ENCODE peak calls at places on chromosomes 4 and X, in six cellular contexts. O is neural progenitor cell, C is posterior vena cava, X is omental fat pad, N is gastrocnemius medialis, R is SW 1271. U is an unnamed sample.

GRCh38 chr4:174216935-174217272 is 66.6 kb downstream of the FBXO8 start:
- DNase-seq in O (peak; percentile 22), C (no peak), X (no peak), N (no peak), R (no peak), U (no peak)

GRCh38 chrX:56762707-56763555 is 33.9 kb downstream of the NBDY start:
- DNase-seq in O (no peak), C (no peak), X (no peak), N (no peak), R (no peak), U (no peak)

GRCh38 chr4:140893939-140894338 is 137.8 kb upstream of the TBC1D9 start:
- DNase-seq in O (no peak), C (no peak), X (no peak), N (no peak), R (no peak), U (no peak)

GRCh38 chrX:23643020-23643419 is 24.3 kb upstream of the PRDX4 start:
- DNase-seq in O (no peak), C (no peak), X (no peak), N (no peak), R (no peak), U (no peak)

GRCh38 chrX:40996886-40997530 is 88.2 kb upstream of the USP9X start:
- DNase-seq in O (peak; percentile 46), C (no peak), X (no peak), N (peak; percentile 27), R (no peak), U (no peak)

GRCh38 chr4:8526363-8526855 is 53.8 kb upstream of the GPR78 start:
- DNase-seq in O (no peak), C (no peak), X (no peak), N (no peak), R (no peak), U (no peak)

GRCh38 chrX:108642273-108642628 is 94.1 kb downstream of the IRS4 start:
- DNase-seq in O (no peak), C (no peak), X (no peak), N (no peak), R (no peak), U (no peak)

GRCh38 chr4:93139118-93139517 is 689.4 kb upstream of the ATOH1 start:
- DNase-seq in O (peak; percentile 4), C (no peak), X (no peak), N (no peak), R (no peak), U (no peak)

GRCh38 chrX:57266275-57266674 is 20.2 kb upstream of the FAAH2 start:
- DNase-seq in O (no peak), C (no peak), X (no peak), N (no peak), R (no peak), U (no peak)

GRCh38 chr4:110275871-110276270 is 77.5 kb upstream of the ELOVL6 start:
- DNase-seq in O (no peak), C (no peak), X (no peak), N (no peak), R (no peak), U (no peak)

GRCh38 chr4:158209825-158210807 is at the start of gene TMEM144:
- DNase-seq in O (peak; percentile 88), C (peak; percentile 98), X (peak; percentile 76), N (peak; percentile 88), R (peak; percentile 41), U (peak; percentile 62)

GRCh38 chr4:75726577-75726976 is 2.2 kb downstream of the USO1 start:
- DNase-seq in O (no peak), C (no peak), X (no peak), N (no peak), R (no peak), U (no peak)

GRCh38 chrX:33339219-33339618 is 127.9 kb upstream of the DMD start:
- DNase-seq in O (peak; percentile 8), C (no peak), X (no peak), N (no peak), R (no peak), U (no peak)

GRCh38 chr4:2047781-2048581 is 11.1 kb upstream of the NAT8L start:
- DNase-seq in O (no peak), C (no peak), X (peak; percentile 18), N (no peak), R (no peak), U (peak; percentile 28)

GRCh38 chrX:45324941-45325340 is 124.3 kb upstream of the DIPK2B start:
- DNase-seq in O (no peak), C (no peak), X (no peak), N (no peak), R (no peak), U (no peak)

GRCh38 chrX:22220941-22221340 is 51.8 kb upstream of the CBLL2 start:
- DNase-seq in O (no peak), C (no peak), X (no peak), N (no peak), R (peak; percentile 38), U (no peak)

GRCh38 chrX:100615015-100615414 is 21.6 kb downstream of the TSPAN6 start:
- DNase-seq in O (peak; percentile 49), C (no peak), X (no peak), N (no peak), R (no peak), U (no peak)

GRCh38 chr4:6342530-6343293 is 73.1 kb downstream of the WFS1 start:
- DNase-seq in O (peak; percentile 59), C (peak; percentile 90), X (no peak), N (peak; percentile 40), R (no peak), U (peak; percentile 50)

GRCh38 chr4:90025248-90025647 is 101.9 kb upstream of the CCSER1 start:
- DNase-seq in O (no peak), C (no peak), X (no peak), N (no peak), R (no peak), U (no peak)

GRCh38 chr4:38860788-38861424 is 4.3 kb upstream of the TLR6 start:
- DNase-seq in O (peak; percentile 89), C (no peak), X (no peak), N (no peak), R (peak; percentile 12), U (no peak)

GRCh38 chr4:111066447-111066846 is 443.6 kb upstream of the PITX2 start:
- DNase-seq in O (no peak), C (no peak), X (no peak), N (no peak), R (no peak), U (no peak)

GRCh38 chrX:73206366-73206765 is 8.3 kb downstream of the NAP1L2 start:
- DNase-seq in O (no peak), C (no peak), X (no peak), N (no peak), R (no peak), U (no peak)

GRCh38 chr4:80331693-80332092 is 3.8 kb upstream of the CFAP299 start:
- DNase-seq in O (no peak), C (no peak), X (no peak), N (no peak), R (no peak), U (no peak)

GRCh38 chrX:15056044-15056443 is 182.8 kb downstream of the MOSPD2 start:
- DNase-seq in O (no peak), C (no peak), X (no peak), N (no peak), R (no peak), U (no peak)

GRCh38 chr4:108519208-108519833 is 101.1 kb upstream of the RPL34 start:
- DNase-seq in O (no peak), C (no peak), X (no peak), N (no peak), R (no peak), U (no peak)

GRCh38 chr4:8192748-8193738 is 6.0 kb upstream of the SH3TC1 start:
- DNase-seq in O (no peak), C (no peak), X (no peak), N (peak; percentile 79), R (no peak), U (no peak)

GRCh38 chrX:70433848-70434351 is 10.7 kb upstream of the DLG3 start:
- DNase-seq in O (peak; percentile 83), C (peak; percentile 89), X (peak; percentile 42), N (peak; percentile 73), R (peak; percentile 3), U (no peak)

GRCh38 chrX:53211391-53211978 is 13.5 kb downstream of the KDM5C start:
- DNase-seq in O (no peak), C (no peak), X (peak; percentile 8), N (no peak), R (no peak), U (no peak)

GRCh38 chrX:150731795-150732194 is 38.6 kb downstream of the MTMR1 start:
- DNase-seq in O (no peak), C (no peak), X (no peak), N (peak; percentile 25), R (no peak), U (peak; percentile 6)

GRCh38 chrX:153723351-153724251 is 586 bp downstream of the BCAP31 start:
- DNase-seq in O (peak; percentile 70), C (no peak), X (no peak), N (no peak), R (no peak), U (no peak)

GRCh38 chrX:153569475-153569874 is 29.5 kb downstream of the CCNQ start:
- DNase-seq in O (no peak), C (no peak), X (no peak), N (no peak), R (no peak), U (no peak)

GRCh38 chr4:79467246-79467932 is 59.4 kb upstream of the GK2 start:
- DNase-seq in O (peak; percentile 12), C (no peak), X (no peak), N (no peak), R (no peak), U (no peak)

GRCh38 chr4:38670939-38671593 is 7.1 kb downstream of the KLF3 start:
- DNase-seq in O (no peak), C (no peak), X (no peak), N (no peak), R (no peak), U (no peak)

GRCh38 chrX:50381729-50382415 is 88.8 kb downstream of the DGKK start:
- DNase-seq in O (no peak), C (no peak), X (no peak), N (no peak), R (no peak), U (no peak)

GRCh38 chrX:108097380-108097779 is 5.8 kb downstream of the ATG4A start:
- DNase-seq in O (no peak), C (no peak), X (no peak), N (no peak), R (no peak), U (no peak)

GRCh38 chrX:48934581-48935331 is 15.9 kb upstream of the PIM2 start:
- DNase-seq in O (no peak), C (no peak), X (no peak), N (no peak), R (no peak), U (no peak)

GRCh38 chrX:12367254-12367653 is 229.0 kb downstream of the FRMPD4 start:
- DNase-seq in O (no peak), C (no peak), X (no peak), N (no peak), R (no peak), U (no peak)

GRCh38 chrX:37314526-37314925 is 34.6 kb upstream of the PRRG1 start:
- DNase-seq in O (no peak), C (no peak), X (no peak), N (no peak), R (no peak), U (no peak)

U was measured in frontal cortex.